ENCODE peak calls at places on chromosomes 11 and 22, in four cellular contexts. B is ovary, U is upper lobe of right lung, I is fibroblast of the aortic adventitia. Z is an unnamed sample.

GRCh38 chr11:114209904-114210303 is 86.3 kb upstream of the NNMT start:
- DNase-seq in B (no peak), U (no peak), I (no peak), Z (no peak)

GRCh38 chr11:1467270-1467669 is 19.3 kb downstream of the MOB2 start:
- DNase-seq in B (no peak), U (no peak), I (no peak), Z (no peak)

GRCh38 chr11:4983851-4984250 is 10.8 kb upstream of the OR51L1 start:
- DNase-seq in B (no peak), U (no peak), I (no peak), Z (no peak)

GRCh38 chr11:65586676-65587075 is 8.9 kb downstream of the KCNK7 start:
- DNase-seq in B (no peak), U (no peak), I (peak), Z (peak)

GRCh38 chr11:44002191-44003093 is 45.3 kb upstream of the ACCSL start:
- DNase-seq in B (no peak), U (no peak), I (no peak), Z (no peak)

GRCh38 chr22:37222440-37222971 is 10.2 kb upstream of the SSTR3 start:
- DNase-seq in B (no peak), U (no peak), I (no peak), Z (no peak)

GRCh38 chr11:42465613-42466012 is 846.2 kb upstream of the API5 start:
- DNase-seq in B (no peak), U (no peak), I (no peak), Z (no peak)

GRCh38 chr11:44885065-44885777 is 65.5 kb downstream of the TP53I11 start:
- DNase-seq in B (no peak), U (no peak), I (no peak), Z (no peak)

GRCh38 chr11:68968306-68969255 is 12.2 kb downstream of the MRGPRD start:
- DNase-seq in B (no peak), U (peak), I (peak), Z (no peak)

GRCh38 chr11:48034926-48035876 is 54.8 kb downstream of the PTPRJ start:
- DNase-seq in B (no peak), U (no peak), I (peak), Z (peak)

DNA sequence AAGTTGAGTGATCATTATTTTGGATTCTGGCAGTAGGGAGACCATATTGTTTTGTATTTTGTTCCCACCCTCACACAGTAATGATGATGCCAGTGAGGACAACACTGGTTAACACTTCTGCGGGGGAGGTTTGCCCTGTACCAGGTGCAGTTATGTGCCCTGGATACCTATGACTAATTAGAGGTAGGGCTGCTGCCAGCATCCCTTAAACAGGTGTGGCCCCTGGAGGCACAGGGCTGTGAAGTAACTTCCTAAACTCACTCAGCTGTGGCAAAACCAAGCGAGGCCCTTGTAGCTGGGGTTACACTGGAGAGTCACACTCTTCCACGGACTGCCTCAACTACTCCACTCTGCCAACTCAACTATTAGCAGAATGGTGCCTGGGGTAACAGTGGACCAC is 64.5 kb downstream of the MCM5 start:
- DNase-seq in B (no peak), U (no peak), I (no peak), Z (no peak)
- TF ChIP-seq CTCF in B (no peak), U (no peak), I (no peak), Z (no peak)

GRCh38 chr11:74470526-74470925 is 3.2 kb upstream of the KCNE3 start:
- DNase-seq in B (no peak), U (no peak), I (no peak), Z (no peak)
- H3K4me3 ChIP-seq in B (no peak), U (no peak), I (no peak), Z (no peak)

GRCh38 chr11:19735512-19735911 is 22.9 kb downstream of the NAV2 start:
- DNase-seq in B (no peak), U (no peak), I (peak), Z (peak)
- TF ChIP-seq CTCF in B (no peak), U (no peak), I (peak), Z (peak)

GRCh38 chr22:35910013-35910860 is 118.4 kb downstream of the RBFOX2 start:
- DNase-seq in B (no peak), U (no peak), I (peak), Z (peak)
- H3K4me3 ChIP-seq in B (no peak), U (no peak), I (no peak), Z (no peak)